ENCODE peak calls at places on chromosomes 11 and 22, in nine cellular contexts. One of them, this sample, is unnamed.
A peak's percentile ranks its signal among the peaks of the same experiment; 100 is the strongest.

GRCh38 chr11:114358711-114359110 is 41.6 kb downstream of the C11orf71 start:
- DNase-seq in skeletal muscle cell: no peak
- DNase-seq in COR-L47: no peak
- DNase-seq in CD4-positive, CD25-positive, alpha-beta regulatory T cell: no peak
- DNase-seq in lower lobe of right lung: no peak
- DNase-seq in stimulated activated CD8-positive, alpha-beta memory T cell treated with anti-CD3 and anti-CD28 coated beads, Interleukin-2, amount 100 ng/mL, for 1 hour: no peak
- DNase-seq in effector CD4-positive, alpha-beta T cell: no peak
- DNase-seq in NCI-H1092 treated with DMSO at 0.1 percent for 48 hours: no peak
- DNase-seq in activated CD8-positive, alpha-beta memory T cell treated with anti-CD3 and anti-CD28 coated beads, Interleukin-2, amount 50 U/mL, for 4 hours: no peak
- DNase-seq in this sample: no peak

GRCh38 chr22:46367707-46368191 is 32.2 kb downstream of the TRMU start:
- DNase-seq in skeletal muscle cell: peak; percentile 1
- DNase-seq in COR-L47: peak; percentile 62
- DNase-seq in CD4-positive, CD25-positive, alpha-beta regulatory T cell: peak; percentile 64
- DNase-seq in lower lobe of right lung: peak; percentile 82
- DNase-seq in stimulated activated CD8-positive, alpha-beta memory T cell treated with anti-CD3 and anti-CD28 coated beads, Interleukin-2, amount 100 ng/mL, for 1 hour: peak; percentile 33
- DNase-seq in effector CD4-positive, alpha-beta T cell: peak; percentile 53
- DNase-seq in NCI-H1092 treated with DMSO at 0.1 percent for 48 hours: no peak
- DNase-seq in activated CD8-positive, alpha-beta memory T cell treated with anti-CD3 and anti-CD28 coated beads, Interleukin-2, amount 50 U/mL, for 4 hours: peak; percentile 73
- DNase-seq in this sample: peak; percentile 44

GRCh38 chr11:1073261-1073724 is 1.4 kb upstream of the MUC2 start:
- DNase-seq in skeletal muscle cell: no peak
- DNase-seq in COR-L47: no peak
- DNase-seq in CD4-positive, CD25-positive, alpha-beta regulatory T cell: no peak
- DNase-seq in lower lobe of right lung: peak; percentile 75
- DNase-seq in stimulated activated CD8-positive, alpha-beta memory T cell treated with anti-CD3 and anti-CD28 coated beads, Interleukin-2, amount 100 ng/mL, for 1 hour: no peak
- DNase-seq in effector CD4-positive, alpha-beta T cell: no peak
- DNase-seq in NCI-H1092 treated with DMSO at 0.1 percent for 48 hours: peak; percentile 6
- DNase-seq in activated CD8-positive, alpha-beta memory T cell treated with anti-CD3 and anti-CD28 coated beads, Interleukin-2, amount 50 U/mL, for 4 hours: peak; percentile 8
- DNase-seq in this sample: peak; percentile 2

GRCh38 chr11:38693306-38693705 is 2095.3 kb upstream of the RAG2 start:
- DNase-seq in skeletal muscle cell: no peak
- DNase-seq in COR-L47: no peak
- DNase-seq in CD4-positive, CD25-positive, alpha-beta regulatory T cell: no peak
- DNase-seq in lower lobe of right lung: no peak
- DNase-seq in stimulated activated CD8-positive, alpha-beta memory T cell treated with anti-CD3 and anti-CD28 coated beads, Interleukin-2, amount 100 ng/mL, for 1 hour: no peak
- DNase-seq in effector CD4-positive, alpha-beta T cell: no peak
- DNase-seq in NCI-H1092 treated with DMSO at 0.1 percent for 48 hours: no peak
- DNase-seq in activated CD8-positive, alpha-beta memory T cell treated with anti-CD3 and anti-CD28 coated beads, Interleukin-2, amount 50 U/mL, for 4 hours: no peak
- DNase-seq in this sample: no peak

GRCh38 chr22:48315415-48316244 is 1512.0 kb downstream of the BRD1 start:
- DNase-seq in skeletal muscle cell: no peak
- DNase-seq in COR-L47: no peak
- DNase-seq in CD4-positive, CD25-positive, alpha-beta regulatory T cell: no peak
- DNase-seq in lower lobe of right lung: no peak
- DNase-seq in stimulated activated CD8-positive, alpha-beta memory T cell treated with anti-CD3 and anti-CD28 coated beads, Interleukin-2, amount 100 ng/mL, for 1 hour: no peak
- DNase-seq in effector CD4-positive, alpha-beta T cell: no peak
- DNase-seq in NCI-H1092 treated with DMSO at 0.1 percent for 48 hours: no peak
- DNase-seq in activated CD8-positive, alpha-beta memory T cell treated with anti-CD3 and anti-CD28 coated beads, Interleukin-2, amount 50 U/mL, for 4 hours: no peak
- DNase-seq in this sample: no peak

GRCh38 chr11:77201370-77201769 is 73.3 kb downstream of the MYO7A start:
- DNase-seq in skeletal muscle cell: no peak
- DNase-seq in COR-L47: no peak
- DNase-seq in CD4-positive, CD25-positive, alpha-beta regulatory T cell: no peak
- DNase-seq in lower lobe of right lung: peak; percentile 25
- DNase-seq in stimulated activated CD8-positive, alpha-beta memory T cell treated with anti-CD3 and anti-CD28 coated beads, Interleukin-2, amount 100 ng/mL, for 1 hour: no peak
- DNase-seq in effector CD4-positive, alpha-beta T cell: no peak
- DNase-seq in NCI-H1092 treated with DMSO at 0.1 percent for 48 hours: no peak
- DNase-seq in activated CD8-positive, alpha-beta memory T cell treated with anti-CD3 and anti-CD28 coated beads, Interleukin-2, amount 50 U/mL, for 4 hours: no peak
- DNase-seq in this sample: no peak

GRCh38 chr22:37708580-37709444 is 12.0 kb downstream of the TRIOBP start:
- DNase-seq in skeletal muscle cell: no peak
- DNase-seq in COR-L47: no peak
- DNase-seq in CD4-positive, CD25-positive, alpha-beta regulatory T cell: no peak
- DNase-seq in lower lobe of right lung: peak; percentile 58
- DNase-seq in stimulated activated CD8-positive, alpha-beta memory T cell treated with anti-CD3 and anti-CD28 coated beads, Interleukin-2, amount 100 ng/mL, for 1 hour: no peak
- DNase-seq in effector CD4-positive, alpha-beta T cell: no peak
- DNase-seq in NCI-H1092 treated with DMSO at 0.1 percent for 48 hours: no peak
- DNase-seq in activated CD8-positive, alpha-beta memory T cell treated with anti-CD3 and anti-CD28 coated beads, Interleukin-2, amount 50 U/mL, for 4 hours: no peak
- DNase-seq in this sample: no peak

GRCh38 chr11:121543981-121544380 is 91.2 kb upstream of the SORL1-AS1 start:
- DNase-seq in skeletal muscle cell: no peak
- DNase-seq in COR-L47: no peak
- DNase-seq in CD4-positive, CD25-positive, alpha-beta regulatory T cell: no peak
- DNase-seq in lower lobe of right lung: no peak
- DNase-seq in stimulated activated CD8-positive, alpha-beta memory T cell treated with anti-CD3 and anti-CD28 coated beads, Interleukin-2, amount 100 ng/mL, for 1 hour: no peak
- DNase-seq in effector CD4-positive, alpha-beta T cell: no peak
- DNase-seq in NCI-H1092 treated with DMSO at 0.1 percent for 48 hours: no peak
- DNase-seq in activated CD8-positive, alpha-beta memory T cell treated with anti-CD3 and anti-CD28 coated beads, Interleukin-2, amount 50 U/mL, for 4 hours: no peak
- DNase-seq in this sample: no peak

GRCh38 chr11:120326845-120327281 is 1.8 kb downstream of the TLCD5 start:
- DNase-seq in skeletal muscle cell: no peak
- DNase-seq in COR-L47: no peak
- DNase-seq in CD4-positive, CD25-positive, alpha-beta regulatory T cell: no peak
- DNase-seq in lower lobe of right lung: no peak
- DNase-seq in stimulated activated CD8-positive, alpha-beta memory T cell treated with anti-CD3 and anti-CD28 coated beads, Interleukin-2, amount 100 ng/mL, for 1 hour: no peak
- DNase-seq in effector CD4-positive, alpha-beta T cell: no peak
- DNase-seq in NCI-H1092 treated with DMSO at 0.1 percent for 48 hours: no peak
- DNase-seq in activated CD8-positive, alpha-beta memory T cell treated with anti-CD3 and anti-CD28 coated beads, Interleukin-2, amount 50 U/mL, for 4 hours: no peak
- DNase-seq in this sample: no peak

GRCh38 chr22:42437488-42438292 is 5.5 kb upstream of the NFAM1 start:
- DNase-seq in skeletal muscle cell: no peak
- DNase-seq in COR-L47: peak; percentile 87
- DNase-seq in CD4-positive, CD25-positive, alpha-beta regulatory T cell: peak; percentile 83
- DNase-seq in lower lobe of right lung: peak; percentile 84
- DNase-seq in stimulated activated CD8-positive, alpha-beta memory T cell treated with anti-CD3 and anti-CD28 coated beads, Interleukin-2, amount 100 ng/mL, for 1 hour: peak; percentile 72
- DNase-seq in effector CD4-positive, alpha-beta T cell: peak; percentile 80
- DNase-seq in NCI-H1092 treated with DMSO at 0.1 percent for 48 hours: peak; percentile 60
- DNase-seq in activated CD8-positive, alpha-beta memory T cell treated with anti-CD3 and anti-CD28 coated beads, Interleukin-2, amount 50 U/mL, for 4 hours: peak; percentile 88
- DNase-seq in this sample: peak; percentile 84

GRCh38 chr11:24267015-24267414 is 229.8 kb upstream of the LUZP2 start:
- DNase-seq in skeletal muscle cell: no peak
- DNase-seq in COR-L47: no peak
- DNase-seq in CD4-positive, CD25-positive, alpha-beta regulatory T cell: no peak
- DNase-seq in lower lobe of right lung: no peak
- DNase-seq in stimulated activated CD8-positive, alpha-beta memory T cell treated with anti-CD3 and anti-CD28 coated beads, Interleukin-2, amount 100 ng/mL, for 1 hour: no peak
- DNase-seq in effector CD4-positive, alpha-beta T cell: no peak
- DNase-seq in NCI-H1092 treated with DMSO at 0.1 percent for 48 hours: no peak
- DNase-seq in activated CD8-positive, alpha-beta memory T cell treated with anti-CD3 and anti-CD28 coated beads, Interleukin-2, amount 50 U/mL, for 4 hours: no peak
- DNase-seq in this sample: no peak

GRCh38 chr11:12110714-12111481 is 508 bp downstream of the MICAL2 start:
- DNase-seq in skeletal muscle cell: no peak
- DNase-seq in COR-L47: peak; percentile 45
- DNase-seq in CD4-positive, CD25-positive, alpha-beta regulatory T cell: peak; percentile 62
- DNase-seq in lower lobe of right lung: peak; percentile 70
- DNase-seq in stimulated activated CD8-positive, alpha-beta memory T cell treated with anti-CD3 and anti-CD28 coated beads, Interleukin-2, amount 100 ng/mL, for 1 hour: no peak
- DNase-seq in effector CD4-positive, alpha-beta T cell: peak; percentile 10
- DNase-seq in NCI-H1092 treated with DMSO at 0.1 percent for 48 hours: peak; percentile 52
- DNase-seq in activated CD8-positive, alpha-beta memory T cell treated with anti-CD3 and anti-CD28 coated beads, Interleukin-2, amount 50 U/mL, for 4 hours: peak; percentile 34
- DNase-seq in this sample: peak; percentile 18

GRCh38 chr11:72280726-72281315 is 36.8 kb upstream of the PHOX2A start:
- DNase-seq in skeletal muscle cell: no peak
- DNase-seq in COR-L47: no peak
- DNase-seq in CD4-positive, CD25-positive, alpha-beta regulatory T cell: no peak
- DNase-seq in lower lobe of right lung: no peak
- DNase-seq in stimulated activated CD8-positive, alpha-beta memory T cell treated with anti-CD3 and anti-CD28 coated beads, Interleukin-2, amount 100 ng/mL, for 1 hour: no peak
- DNase-seq in effector CD4-positive, alpha-beta T cell: no peak
- DNase-seq in NCI-H1092 treated with DMSO at 0.1 percent for 48 hours: no peak
- DNase-seq in activated CD8-positive, alpha-beta memory T cell treated with anti-CD3 and anti-CD28 coated beads, Interleukin-2, amount 50 U/mL, for 4 hours: no peak
- DNase-seq in this sample: no peak

GRCh38 chr11:75320643-75321042 is 30.8 kb downstream of the ARRB1 start:
- DNase-seq in skeletal muscle cell: no peak
- DNase-seq in COR-L47: no peak
- DNase-seq in CD4-positive, CD25-positive, alpha-beta regulatory T cell: no peak
- DNase-seq in lower lobe of right lung: peak; percentile 19
- DNase-seq in stimulated activated CD8-positive, alpha-beta memory T cell treated with anti-CD3 and anti-CD28 coated beads, Interleukin-2, amount 100 ng/mL, for 1 hour: no peak
- DNase-seq in effector CD4-positive, alpha-beta T cell: no peak
- DNase-seq in NCI-H1092 treated with DMSO at 0.1 percent for 48 hours: no peak
- DNase-seq in activated CD8-positive, alpha-beta memory T cell treated with anti-CD3 and anti-CD28 coated beads, Interleukin-2, amount 50 U/mL, for 4 hours: no peak
- DNase-seq in this sample: no peak

GRCh38 chr11:122780296-122780949 is 57.9 kb upstream of the CRTAM start:
- DNase-seq in skeletal muscle cell: no peak
- DNase-seq in COR-L47: no peak
- DNase-seq in CD4-positive, CD25-positive, alpha-beta regulatory T cell: no peak
- DNase-seq in lower lobe of right lung: no peak
- DNase-seq in stimulated activated CD8-positive, alpha-beta memory T cell treated with anti-CD3 and anti-CD28 coated beads, Interleukin-2, amount 100 ng/mL, for 1 hour: no peak
- DNase-seq in effector CD4-positive, alpha-beta T cell: no peak
- DNase-seq in NCI-H1092 treated with DMSO at 0.1 percent for 48 hours: no peak
- DNase-seq in activated CD8-positive, alpha-beta memory T cell treated with anti-CD3 and anti-CD28 coated beads, Interleukin-2, amount 50 U/mL, for 4 hours: no peak
- DNase-seq in this sample: no peak

GRCh38 chr11:12319734-12320387 is 57.5 kb upstream of the PARVA start:
- DNase-seq in skeletal muscle cell: no peak
- DNase-seq in COR-L47: peak; percentile 53
- DNase-seq in CD4-positive, CD25-positive, alpha-beta regulatory T cell: no peak
- DNase-seq in lower lobe of right lung: no peak
- DNase-seq in stimulated activated CD8-positive, alpha-beta memory T cell treated with anti-CD3 and anti-CD28 coated beads, Interleukin-2, amount 100 ng/mL, for 1 hour: no peak
- DNase-seq in effector CD4-positive, alpha-beta T cell: no peak
- DNase-seq in NCI-H1092 treated with DMSO at 0.1 percent for 48 hours: peak; percentile 98
- DNase-seq in activated CD8-positive, alpha-beta memory T cell treated with anti-CD3 and anti-CD28 coated beads, Interleukin-2, amount 50 U/mL, for 4 hours: no peak
- DNase-seq in this sample: no peak

GRCh38 chr11:134391170-134391569 is 20.9 kb downstream of the B3GAT1 start:
- DNase-seq in skeletal muscle cell: no peak
- DNase-seq in COR-L47: peak; percentile 11
- DNase-seq in CD4-positive, CD25-positive, alpha-beta regulatory T cell: no peak
- DNase-seq in lower lobe of right lung: no peak
- DNase-seq in stimulated activated CD8-positive, alpha-beta memory T cell treated with anti-CD3 and anti-CD28 coated beads, Interleukin-2, amount 100 ng/mL, for 1 hour: no peak
- DNase-seq in effector CD4-positive, alpha-beta T cell: no peak
- DNase-seq in NCI-H1092 treated with DMSO at 0.1 percent for 48 hours: no peak
- DNase-seq in activated CD8-positive, alpha-beta memory T cell treated with anti-CD3 and anti-CD28 coated beads, Interleukin-2, amount 50 U/mL, for 4 hours: no peak
- DNase-seq in this sample: no peak

GRCh38 chr11:7321708-7322448 is 70.2 kb downstream of the SYT9 start:
- DNase-seq in skeletal muscle cell: no peak
- DNase-seq in COR-L47: no peak
- DNase-seq in CD4-positive, CD25-positive, alpha-beta regulatory T cell: no peak
- DNase-seq in lower lobe of right lung: no peak
- DNase-seq in stimulated activated CD8-positive, alpha-beta memory T cell treated with anti-CD3 and anti-CD28 coated beads, Interleukin-2, amount 100 ng/mL, for 1 hour: no peak
- DNase-seq in effector CD4-positive, alpha-beta T cell: no peak
- DNase-seq in NCI-H1092 treated with DMSO at 0.1 percent for 48 hours: no peak
- DNase-seq in activated CD8-positive, alpha-beta memory T cell treated with anti-CD3 and anti-CD28 coated beads, Interleukin-2, amount 50 U/mL, for 4 hours: no peak
- DNase-seq in this sample: no peak

GRCh38 chr22:36936362-36937116 is 23.1 kb downstream of the CSF2RB start:
- DNase-seq in skeletal muscle cell: no peak
- DNase-seq in COR-L47: no peak
- DNase-seq in CD4-positive, CD25-positive, alpha-beta regulatory T cell: no peak
- DNase-seq in lower lobe of right lung: no peak
- DNase-seq in stimulated activated CD8-positive, alpha-beta memory T cell treated with anti-CD3 and anti-CD28 coated beads, Interleukin-2, amount 100 ng/mL, for 1 hour: no peak
- DNase-seq in effector CD4-positive, alpha-beta T cell: no peak
- DNase-seq in NCI-H1092 treated with DMSO at 0.1 percent for 48 hours: no peak
- DNase-seq in activated CD8-positive, alpha-beta memory T cell treated with anti-CD3 and anti-CD28 coated beads, Interleukin-2, amount 50 U/mL, for 4 hours: no peak
- DNase-seq in this sample: no peak

GRCh38 chr11:3359092-3359824 is 19.7 kb downstream of the ZNF195 start:
- DNase-seq in skeletal muscle cell: no peak
- DNase-seq in COR-L47: no peak
- DNase-seq in CD4-positive, CD25-positive, alpha-beta regulatory T cell: no peak
- DNase-seq in lower lobe of right lung: no peak
- DNase-seq in stimulated activated CD8-positive, alpha-beta memory T cell treated with anti-CD3 and anti-CD28 coated beads, Interleukin-2, amount 100 ng/mL, for 1 hour: no peak
- DNase-seq in effector CD4-positive, alpha-beta T cell: no peak
- DNase-seq in NCI-H1092 treated with DMSO at 0.1 percent for 48 hours: no peak
- DNase-seq in activated CD8-positive, alpha-beta memory T cell treated with anti-CD3 and anti-CD28 coated beads, Interleukin-2, amount 50 U/mL, for 4 hours: no peak
- DNase-seq in this sample: no peak

GRCh38 chr22:45490836-45491235 is 11.8 kb upstream of the FBLN1 start:
- DNase-seq in skeletal muscle cell: no peak
- DNase-seq in COR-L47: no peak
- DNase-seq in CD4-positive, CD25-positive, alpha-beta regulatory T cell: no peak
- DNase-seq in lower lobe of right lung: no peak
- DNase-seq in stimulated activated CD8-positive, alpha-beta memory T cell treated with anti-CD3 and anti-CD28 coated beads, Interleukin-2, amount 100 ng/mL, for 1 hour: no peak
- DNase-seq in effector CD4-positive, alpha-beta T cell: no peak
- DNase-seq in NCI-H1092 treated with DMSO at 0.1 percent for 48 hours: no peak
- DNase-seq in activated CD8-positive, alpha-beta memory T cell treated with anti-CD3 and anti-CD28 coated beads, Interleukin-2, amount 50 U/mL, for 4 hours: no peak
- DNase-seq in this sample: no peak

GRCh38 chr22:27919943-27920755 is 1.1 kb upstream of the PITPNB start:
- DNase-seq in skeletal muscle cell: peak; percentile 60
- DNase-seq in COR-L47: no peak
- DNase-seq in CD4-positive, CD25-positive, alpha-beta regulatory T cell: no peak
- DNase-seq in lower lobe of right lung: no peak
- DNase-seq in stimulated activated CD8-positive, alpha-beta memory T cell treated with anti-CD3 and anti-CD28 coated beads, Interleukin-2, amount 100 ng/mL, for 1 hour: no peak
- DNase-seq in effector CD4-positive, alpha-beta T cell: no peak
- DNase-seq in NCI-H1092 treated with DMSO at 0.1 percent for 48 hours: peak; percentile 58
- DNase-seq in activated CD8-positive, alpha-beta memory T cell treated with anti-CD3 and anti-CD28 coated beads, Interleukin-2, amount 50 U/mL, for 4 hours: no peak
- DNase-seq in this sample: no peak

GRCh38 chr22:49768961-49769690 is 58.5 kb downstream of the BRD1 start:
- DNase-seq in skeletal muscle cell: no peak
- DNase-seq in COR-L47: no peak
- DNase-seq in CD4-positive, CD25-positive, alpha-beta regulatory T cell: no peak
- DNase-seq in lower lobe of right lung: peak; percentile 52
- DNase-seq in stimulated activated CD8-positive, alpha-beta memory T cell treated with anti-CD3 and anti-CD28 coated beads, Interleukin-2, amount 100 ng/mL, for 1 hour: no peak
- DNase-seq in effector CD4-positive, alpha-beta T cell: no peak
- DNase-seq in NCI-H1092 treated with DMSO at 0.1 percent for 48 hours: no peak
- DNase-seq in activated CD8-positive, alpha-beta memory T cell treated with anti-CD3 and anti-CD28 coated beads, Interleukin-2, amount 50 U/mL, for 4 hours: peak; percentile 13
- DNase-seq in this sample: peak; percentile 8

GRCh38 chr11:92790376-92790775 is 179.1 kb upstream of the MTNR1B start:
- DNase-seq in skeletal muscle cell: no peak
- DNase-seq in COR-L47: no peak
- DNase-seq in CD4-positive, CD25-positive, alpha-beta regulatory T cell: no peak
- DNase-seq in lower lobe of right lung: no peak
- DNase-seq in stimulated activated CD8-positive, alpha-beta memory T cell treated with anti-CD3 and anti-CD28 coated beads, Interleukin-2, amount 100 ng/mL, for 1 hour: no peak
- DNase-seq in effector CD4-positive, alpha-beta T cell: no peak
- DNase-seq in NCI-H1092 treated with DMSO at 0.1 percent for 48 hours: no peak
- DNase-seq in activated CD8-positive, alpha-beta memory T cell treated with anti-CD3 and anti-CD28 coated beads, Interleukin-2, amount 50 U/mL, for 4 hours: no peak
- DNase-seq in this sample: no peak

GRCh38 chr11:33063326-33063775 is 24.0 kb downstream of the TCP11L1 start:
- DNase-seq in skeletal muscle cell: peak; percentile 26
- DNase-seq in COR-L47: no peak
- DNase-seq in CD4-positive, CD25-positive, alpha-beta regulatory T cell: peak; percentile 32
- DNase-seq in lower lobe of right lung: no peak
- DNase-seq in stimulated activated CD8-positive, alpha-beta memory T cell treated with anti-CD3 and anti-CD28 coated beads, Interleukin-2, amount 100 ng/mL, for 1 hour: no peak
- DNase-seq in effector CD4-positive, alpha-beta T cell: no peak
- DNase-seq in NCI-H1092 treated with DMSO at 0.1 percent for 48 hours: no peak
- DNase-seq in activated CD8-positive, alpha-beta memory T cell treated with anti-CD3 and anti-CD28 coated beads, Interleukin-2, amount 50 U/mL, for 4 hours: no peak
- DNase-seq in this sample: no peak

GRCh38 chr11:115616941-115617340 is 112.7 kb upstream of the CADM1 start:
- DNase-seq in skeletal muscle cell: peak; percentile 36
- DNase-seq in COR-L47: no peak
- DNase-seq in CD4-positive, CD25-positive, alpha-beta regulatory T cell: no peak
- DNase-seq in lower lobe of right lung: no peak
- DNase-seq in stimulated activated CD8-positive, alpha-beta memory T cell treated with anti-CD3 and anti-CD28 coated beads, Interleukin-2, amount 100 ng/mL, for 1 hour: no peak
- DNase-seq in effector CD4-positive, alpha-beta T cell: no peak
- DNase-seq in NCI-H1092 treated with DMSO at 0.1 percent for 48 hours: no peak
- DNase-seq in activated CD8-positive, alpha-beta memory T cell treated with anti-CD3 and anti-CD28 coated beads, Interleukin-2, amount 50 U/mL, for 4 hours: no peak
- DNase-seq in this sample: no peak